ENCODE peak calls at places on chromosomes 3 and 15, in seven cellular contexts. U, R, G, S, V, Z and Y are unnamed samples.

GRCh38 chr3:106425021-106425420 is 556.2 kb upstream of the CBLB start:
- DNase-seq in R (no peak), U (no peak), S (no peak), Z (no peak), G (no peak), V (no peak), Y (no peak)

GRCh38 chr15:97941572-97941971 is 18.9 kb upstream of the ARRDC4 start:
- DNase-seq in S (no peak), V (no peak), Z (no peak), R (no peak), U (no peak), G (no peak), Y (no peak)

GRCh38 chr3:133459400-133459799 is 59.5 kb downstream of the BFSP2 start:
- DNase-seq in Z (no peak), V (peak; percentile 57), R (no peak), G (peak; percentile 36), S (no peak), U (no peak), Y (peak; percentile 78)

GRCh38 chr3:110248666-110249065 is 823.0 kb upstream of the NECTIN3 start:
- DNase-seq in S (no peak), Z (no peak), G (no peak), V (no peak), R (no peak), U (no peak), Y (no peak)

GRCh38 chr3:5787863-5788488 is 600.5 kb downstream of the EDEM1 start:
- DNase-seq in S (peak; percentile 26), G (peak; percentile 38), U (peak; percentile 17), V (no peak), R (no peak), Z (no peak), Y (no peak)

GRCh38 chr15:65896231-65896630 is 26.9 kb downstream of the RAB11A start:
- DNase-seq in V (no peak), R (no peak), S (no peak), U (no peak), Z (no peak), G (no peak), Y (no peak)

GRCh38 chr3:134628884-134629283 is 21.9 kb downstream of the KY start:
- DNase-seq in U (no peak), G (no peak), V (no peak), R (no peak), S (no peak), Z (no peak), Y (no peak)

GRCh38 chr15:34370129-34370528 is 3.1 kb upstream of the LPCAT4 start:
- DNase-seq in G (no peak), R (no peak), V (no peak), Z (no peak), S (no peak), U (no peak), Y (no peak)

GRCh38 chr3:184710870-184711365 is 946 bp downstream of the MAGEF1 start:
- DNase-seq in G (no peak), S (peak; percentile 35), Z (no peak), U (no peak), V (no peak), R (no peak), Y (no peak)

GRCh38 chr15:74384566-74385441 is 17.4 kb upstream of the CYP11A1 start:
- DNase-seq in Z (peak; percentile 94), V (no peak), R (no peak), G (no peak), U (no peak), S (no peak), Y (peak; percentile 47)

GRCh38 chr3:178233371-178233770 is 302.9 kb upstream of the KCNMB2 start:
- DNase-seq in R (no peak), V (no peak), G (no peak), S (no peak), Z (no peak), U (no peak), Y (no peak)

GRCh38 chr3:178236555-178237277 is 299.5 kb upstream of the KCNMB2 start:
- DNase-seq in Z (no peak), U (no peak), S (no peak), V (no peak), R (no peak), G (no peak), Y (no peak)

DNA sequence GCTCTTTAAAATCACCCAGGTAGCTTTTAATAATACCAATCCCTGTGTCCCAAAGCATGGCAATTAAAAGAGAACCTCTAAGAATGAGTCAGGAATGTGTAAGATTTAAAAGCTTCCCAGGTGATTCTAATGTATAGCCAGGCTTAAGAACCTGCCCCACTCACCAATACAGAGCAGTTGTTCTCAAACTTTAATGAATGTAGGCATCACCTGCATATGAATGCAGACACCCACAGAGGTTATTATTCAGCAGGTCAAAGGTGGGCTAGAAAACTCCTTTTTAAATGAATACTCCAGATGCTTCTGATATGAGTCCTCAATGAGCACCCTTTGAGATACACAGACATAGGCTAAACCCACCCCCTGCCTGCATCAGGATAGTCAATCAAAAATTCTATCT is 298.1 kb upstream of the KCNMB2 start:
- DNase-seq in U (no peak), V (no peak), R (no peak), S (no peak), Z (no peak), G (no peak), Y (no peak)
- TF ChIP-seq CTCF in U (no peak), V (no peak), R (no peak), S (no peak), Z (no peak), G (no peak), Y (no peak)

GRCh38 chr3:43769097-43769470 is 78.3 kb downstream of the ABHD5 start:
- DNase-seq in R (no peak), Z (no peak), S (no peak), G (no peak), U (no peak), V (no peak), Y (no peak)

GRCh38 chr3:43766672-43767465 is 76.1 kb downstream of the ABHD5 start:
- DNase-seq in G (no peak), S (no peak), Z (no peak), U (no peak), R (no peak), V (no peak), Y (no peak)

GRCh38 chr3:43770426-43771103 is 79.8 kb downstream of the ABHD5 start:
- DNase-seq in U (peak; percentile 37), G (peak; percentile 48), V (no peak), S (peak; percentile 90), R (no peak), Z (no peak), Y (peak; percentile 80)

GRCh38 chr3:43768594-43768993 is 77.9 kb downstream of the ABHD5 start:
- DNase-seq in G (peak; percentile 85), Z (no peak), R (no peak), S (no peak), V (no peak), U (no peak), Y (no peak)

GRCh38 chr3:43769471-43770425 is 79.0 kb downstream of the ABHD5 start:
- DNase-seq in V (peak; percentile 96), S (peak; percentile 97), Z (peak; percentile 95), R (peak; percentile 99), G (peak; percentile 99), U (peak; percentile 93), Y (peak; percentile 94)
- TF ChIP-seq POLR2A in V (no peak), S (peak; percentile 39), Z (no peak), R (no peak), G (no peak), U (no peak), Y (no peak)

GRCh38 chr15:67132276-67132675 is 66.9 kb downstream of the SMAD3 start:
- DNase-seq in V (no peak), Z (no peak), R (no peak), G (no peak), S (no peak), U (no peak), Y (no peak)

GRCh38 chr15:67130166-67130565 is 64.8 kb downstream of the SMAD3 start:
- DNase-seq in U (no peak), G (no peak), Z (no peak), R (no peak), S (no peak), V (no peak), Y (no peak)

GRCh38 chr15:67133026-67133425 is 67.6 kb downstream of the SMAD3 start:
- DNase-seq in V (no peak), R (no peak), U (no peak), G (no peak), Z (no peak), S (no peak), Y (no peak)

GRCh38 chr15:67127925-67128324 is 62.5 kb downstream of the SMAD3 start:
- DNase-seq in G (no peak), R (no peak), U (peak; percentile 59), Z (no peak), V (no peak), S (no peak), Y (no peak)

DNA sequence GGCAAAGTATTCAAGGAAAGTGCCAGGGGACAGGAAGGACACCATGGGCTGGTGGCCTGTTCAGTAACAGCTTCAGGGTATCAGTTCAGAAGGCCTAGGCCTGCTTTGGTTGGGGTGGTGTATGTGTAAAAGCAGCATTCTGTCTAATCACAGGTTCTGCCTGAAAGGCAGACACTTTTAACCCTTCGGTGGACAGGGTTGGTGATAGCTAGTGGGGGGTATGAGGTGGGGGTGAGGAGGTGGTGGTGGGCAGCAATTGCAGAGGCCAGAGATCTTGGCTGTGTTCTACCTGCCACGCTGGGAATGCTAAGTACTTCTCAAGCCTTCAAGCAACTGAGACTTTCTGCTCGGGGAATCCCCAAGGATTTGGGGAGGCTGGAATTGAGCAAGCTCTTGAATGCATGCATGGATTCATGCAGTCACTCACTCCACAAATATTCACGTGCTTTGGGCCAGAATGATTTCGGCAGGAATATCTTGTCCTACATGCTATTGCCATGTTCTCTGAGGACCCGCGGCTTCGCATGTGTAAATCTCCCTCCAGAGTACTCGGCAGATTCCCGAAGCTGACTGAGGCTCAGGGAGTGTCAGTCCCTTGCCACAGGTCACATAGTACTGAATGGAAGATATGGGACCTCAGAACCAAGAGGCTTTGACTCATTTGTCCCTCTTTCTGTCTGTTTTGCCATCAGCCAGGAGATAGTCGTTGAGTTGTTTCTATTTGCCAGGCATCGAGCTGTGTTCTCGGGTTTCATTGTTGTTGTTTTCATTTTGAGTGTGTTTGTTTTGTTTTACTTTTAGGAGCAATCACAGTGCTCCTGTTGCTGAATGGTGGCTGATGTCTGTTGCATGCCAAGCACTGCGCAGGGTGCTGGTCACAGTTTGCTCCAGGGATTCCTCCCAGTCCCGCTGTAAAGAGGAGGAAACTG is 65.5 kb downstream of the SMAD3 start:
- DNase-seq in U (peak; percentile 54), Z (no peak), S (no peak), V (no peak), R (no peak), G (no peak), Y (no peak)
- H3K36me3 ChIP-seq in U (no peaks in the 10 kb centered on the region), Z (peaks cover 8% of the 10 kb centered on the region), S (peaks cover 10% of the 10 kb centered on the region), V (no peaks in the 10 kb centered on the region), R (no peaks in the 10 kb centered on the region), G (no peaks in the 10 kb centered on the region), Y (no peaks in the 10 kb centered on the region)

GRCh38 chr3:40588406-40588805 is 63.6 kb downstream of the ZNF621 start:
- DNase-seq in Z (no peak), U (no peak), V (no peak), G (no peak), R (no peak), S (no peak), Y (no peak)
- TF ChIP-seq CTCF in Z (no peak), U (no peak), V (no peak), G (no peak), R (no peak), S (no peak), Y (no peak)